ENCODE peak calls at places on chromosomes 3 and 15, in ten cellular contexts. Z, I, F, S, R, Q, N, V, L and O are unnamed samples.

GRCh38 chr3:10196389-10197052 is 31.8 kb downstream of the IRAK2 start:
- DNase-seq in F (peak; percentile 75), V (no peak), I (no peak), N (no peak), Q (no peak), S (no peak), L (no peak), R (no peak), Z (peak; percentile 53), O (no peak)

GRCh38 chr15:66594836-66595235 is 29.0 kb upstream of the LCTL start:
- DNase-seq in R (no peak), Q (no peak), I (peak; percentile 62), V (no peak), Z (no peak), L (no peak), N (no peak), S (no peak), F (no peak), O (no peak)

GRCh38 chr3:123724306-123724705 is 139.5 kb upstream of the HACD2 start:
- DNase-seq in L (no peak), R (no peak), V (no peak), I (no peak), F (no peak), Q (no peak), Z (peak; percentile 22), N (no peak), S (peak; percentile 34), O (no peak)

GRCh38 chr15:48757661-48758060 is 53.2 kb downstream of the CEP152 start:
- DNase-seq in S (no peak), R (no peak), N (no peak), F (no peak), Z (no peak), Q (no peak), I (no peak), V (no peak), L (no peak), O (no peak)

GRCh38 chr15:94119215-94119815 is 112.0 kb upstream of the MCTP2 start:
- DNase-seq in R (no peak), F (peak; percentile 76), V (no peak), S (peak; percentile 46), I (peak; percentile 21), Z (no peak), Q (no peak), N (no peak), L (no peak), O (no peak)

GRCh38 chr15:70569139-70569717 is 194.1 kb downstream of the UACA start:
- DNase-seq in R (no peak), N (peak; percentile 61), Z (peak; percentile 26), L (no peak), Q (no peak), F (no peak), V (peak; percentile 55), I (no peak), S (peak; percentile 72), O (no peak)

GRCh38 chr15:22831473-22831872 is 7.0 kb upstream of the NIPA2 start:
- DNase-seq in I (no peak), L (no peak), Z (no peak), Q (no peak), S (no peak), F (no peak), N (no peak), V (no peak), R (no peak), O (no peak)

GRCh38 chr3:71304684-71305083 is 278.8 kb downstream of the FOXP1 start:
- DNase-seq in V (no peak), Z (peak; percentile 28), R (no peak), F (no peak), S (no peak), L (no peak), I (no peak), Q (no peak), N (peak; percentile 11), O (no peak)

GRCh38 chr3:31960793-31961431 is 20.1 kb downstream of the OSBPL10 start:
- DNase-seq in Q (no peak), L (no peak), Z (peak; percentile 67), F (no peak), I (no peak), R (no peak), S (no peak), N (peak; percentile 27), V (no peak), O (no peak)

GRCh38 chr3:112341386-112341785 is 8.4 kb downstream of the CD200 start:
- DNase-seq in I (no peak), S (no peak), F (no peak), V (no peak), N (no peak), Z (no peak), R (no peak), L (no peak), Q (no peak), O (no peak)